ENCODE peak calls at places on chromosome 9, in ten cellular contexts. J is transverse colon; G is osteocyte; S is neural progenitor cell; U is stimulated activated CD8-positive, alpha-beta memory T cell treated with anti-CD3 and anti-CD28 coated beads, Interleukin-7, amount 100 ng/mL, for 4 hours; I is ovary; N is mesendoderm; F is stimulated activated CD4-positive, alpha-beta T cell treated with anti-CD3 and anti-CD28 coated beads, Interleukin-12 subunit alpha, Interleukin-12 subunit beta, amount 100 ng/mL, for 4 hours; Z is left ventricle myocardium inferior; T is activated naive CD4-positive, alpha-beta T cell. H is an unnamed sample.

GRCh38 chr9:131839281-131840084 is 99.6 kb upstream of the RAPGEF1 start:
- DNase-seq in J (peak; percentile 22), N (no peak), S (no peak), F (peak; percentile 6), U (peak; percentile 40), G (no peak), Z (no peak), T (no peak), I (no peak), H (peak; percentile 32)

GRCh38 chr9:96169488-96169887 is 132.5 kb downstream of the HSD17B3 start:
- DNase-seq in Z (no peak), F (no peak), I (no peak), G (peak; percentile 90), T (no peak), U (no peak), N (peak; percentile 85), J (peak; percentile 62), S (peak; percentile 94), H (no peak)

GRCh38 chr9:4155224-4156026 is 144.4 kb downstream of the GLIS3 start:
- DNase-seq in Z (no peak), G (no peak), I (no peak), J (no peak), F (no peak), N (no peak), U (no peak), S (no peak), T (no peak), H (peak; percentile 17)

GRCh38 chr9:114413909-114414308 is 26.1 kb upstream of the AKNA start:
- DNase-seq in F (no peak), Z (no peak), S (no peak), U (no peak), N (no peak), I (no peak), T (no peak), J (no peak), G (no peak), H (no peak)

GRCh38 chr9:16029056-16029615 is 476.3 kb downstream of the CCDC171 start:
- DNase-seq in Z (no peak), N (no peak), F (no peak), J (no peak), U (no peak), G (no peak), T (no peak), S (no peak), I (no peak), H (no peak)

GRCh38 chr9:73649552-73649951 is 497.9 kb downstream of the ANXA1 start:
- DNase-seq in F (no peak), N (no peak), I (no peak), S (no peak), U (no peak), J (no peak), Z (no peak), T (no peak), G (no peak), H (no peak)

GRCh38 chr9:107740088-107740980 is 250.8 kb upstream of the KLF4 start:
- DNase-seq in G (no peak), T (no peak), Z (peak; percentile 39), F (no peak), N (no peak), S (no peak), U (no peak), J (no peak), I (peak; percentile 80), H (no peak)

GRCh38 chr9:13444272-13444608 is 164.7 kb upstream of the MPDZ start:
- DNase-seq in U (no peak), S (no peak), Z (no peak), I (no peak), T (no peak), N (no peak), G (no peak), J (no peak), F (no peak), H (no peak)

GRCh38 chr9:135674977-135675376 is 11.9 kb downstream of the LCN9 start:
- DNase-seq in N (no peak), Z (no peak), S (no peak), T (no peak), I (no peak), U (no peak), F (no peak), G (no peak), J (no peak), H (no peak)

GRCh38 chr9:131008909-131009618 is at the start of gene LAMC3:
- DNase-seq in Z (no peak), G (no peak), I (no peak), S (peak; percentile 61), U (no peak), T (no peak), N (peak; percentile 74), J (no peak), F (no peak), H (no peak)

GRCh38 chr9:121075251-121076036 is 689 bp downstream of the CNTRL start:
- DNase-seq in U (peak; percentile 6), N (peak; percentile 65), Z (no peak), G (no peak), J (no peak), T (peak; percentile 29), S (peak; percentile 28), I (no peak), F (no peak), H (no peak)

GRCh38 chr9:79572032-79572890 is 496 bp downstream of the TLE4 start:
- DNase-seq in F (peak; percentile 36), G (peak; percentile 88), J (peak; percentile 45), T (peak; percentile 35), N (peak; percentile 65), S (peak; percentile 83), Z (peak; percentile 32), U (peak; percentile 34), I (peak; percentile 40), H (peak; percentile 55)

GRCh38 chr9:18105996-18106595 is 367.9 kb upstream of the ADAMTSL1 start:
- DNase-seq in G (no peak), I (no peak), J (no peak), F (no peak), T (no peak), S (peak; percentile 63), N (no peak), U (no peak), Z (no peak), H (no peak)

GRCh38 chr9:112334319-112334828 is 955 bp upstream of the PTBP3 start:
- DNase-seq in J (peak; percentile 20), N (no peak), F (peak; percentile 36), G (no peak), I (peak; percentile 23), U (peak; percentile 21), T (no peak), Z (no peak), S (peak; percentile 19), H (no peak)

H was measured in dermis microvascular lymphatic vessel endothelial cell.